ENCODE peak calls at places on chromosomes 12 and 14, in ten cellular contexts. K is IMR-90, X is heart right ventricle, Z is mammary epithelial cell, W is uterus, S is dorsolateral prefrontal cortex, I is astrocyte, F is psoas muscle, E is spleen, Y is adrenal gland. N is an unnamed sample. For H3K27me3, the result is how much of the 10 kb centered on the place peaks cover.

GRCh38 chr12:106227641-106228319 is 20.0 kb downstream of the CKAP4 start:
- DNase-seq in X (no peak), F (no peak), W (no peak), E (peak), Y (no peak), I (no peak), S (no peak), K (no peak), Z (peak), N (no peak)

GRCh38 chr12:68617160-68617926 is 6.6 kb downstream of the RAP1B start:
- DNase-seq in Z (peak), I (peak), X (no peak), F (no peak), Y (no peak), S (no peak), K (peak), W (no peak), E (no peak), N (no peak)

GRCh38 chr12:124390442-124391116 is 95.7 kb downstream of the RFLNA start:
- DNase-seq in I (peak), Y (peak), F (peak), Z (no peak), S (no peak), E (peak), K (peak), X (peak), W (no peak), N (no peak)

GRCh38 chr14:60563113-60563512 is 54.2 kb downstream of the SIX6 start:
- DNase-seq in X (no peak), Y (no peak), W (no peak), Z (no peak), I (peak), E (no peak), K (peak), S (no peak), F (no peak), N (no peak)

GRCh38 chr14:101588990-101589389 is 27.7 kb downstream of the DIO3 start:
- DNase-seq in X (no peak), Y (peak), S (no peak), I (peak), F (no peak), Z (no peak), K (no peak), W (no peak), E (peak), N (no peak)

GRCh38 chr12:46903058-46903457 is 77.3 kb upstream of the SLC38A4 start:
- DNase-seq in E (no peak), I (no peak), X (no peak), S (no peak), Z (no peak), W (no peak), K (no peak), Y (no peak), F (no peak), N (no peak)

GRCh38 chr14:92954933-92955332 is 32.0 kb downstream of the CHGA start:
- DNase-seq in S (no peak), X (no peak), I (no peak), Z (no peak), F (no peak), E (no peak), Y (no peak), W (no peak), K (no peak), N (no peak)

GRCh38 chr14:83300454-83301064 is 1766.9 kb upstream of the SEL1L start:
- DNase-seq in I (peak), Z (peak), E (no peak), W (no peak), S (no peak), X (no peak), K (peak), Y (no peak), F (no peak), N (no peak)

GRCh38 chr12:51751657-51752056 is 96.9 kb downstream of the FIGNL2 start:
- DNase-seq in F (no peak), X (peak), K (peak), Y (peak), I (no peak), Z (no peak), W (no peak), E (no peak), S (no peak), N (no peak)

GRCh38 chr12:104201238-104202001 is 14.2 kb upstream of the TXNRD1 start:
- DNase-seq in S (no peak), I (no peak), Y (peak), W (no peak), X (peak), E (no peak), Z (peak), K (peak), F (no peak), N (no peak)

GRCh38 chr12:65636436-65636835 is 187.8 kb upstream of the HMGA2 start:
- DNase-seq in W (no peak), I (no peak), Y (no peak), E (no peak), Z (no peak), S (no peak), F (no peak), K (no peak), X (no peak), N (no peak)

GRCh38 chr12:20885552-20885951 is 75.0 kb downstream of the SLCO1B3 start:
- DNase-seq in F (no peak), X (no peak), E (no peak), I (no peak), Y (no peak), S (no peak), W (no peak), K (no peak), Z (no peak), N (no peak)

GRCh38 chr14:55366271-55366670 is 45.4 kb downstream of the ATG14 start:
- DNase-seq in E (no peak), F (no peak), I (peak), S (no peak), Y (no peak), Z (peak), K (peak), W (no peak), X (no peak), N (no peak)

GRCh38 chr12:6354539-6355393 is 12.9 kb upstream of the TNFRSF1A start:
- DNase-seq in I (no peak), F (no peak), W (no peak), E (no peak), Y (no peak), K (no peak), Z (no peak), S (no peak), X (no peak), N (no peak)
- TF ChIP-seq CTCF in I (no peak), F (no peak), W (no peak), E (no peak), Y (no peak), K (no peak), Z (no peak), S (no peak), X (no peak), N (no peak)

GRCh38 chr12:132584472-132584871 is 25.9 kb downstream of the LRCOL1 start:
- DNase-seq in E (no peak), Y (no peak), Z (no peak), K (no peak), X (no peak), W (no peak), F (no peak), I (no peak), S (no peak), N (no peak)
- H3K4me3 ChIP-seq in E (no peak), Y (no peak), Z (no peak), K (no peak), X (no peak), W (no peak), F (no peak), I (no peak), S (no peak), N (no peak)

GRCh38 chr14:77140343-77140936 is 1.2 kb downstream of the ZDHHC22 start:
- DNase-seq in Z (no peak), K (no peak), I (no peak), F (no peak), S (no peak), Y (no peak), W (no peak), E (peak), X (no peak), N (no peak)
- H3K27me3 ChIP-seq in Z (under half), K (half or more), I (half or more), F (under half), S (under half), Y (half or more), W (under half), E (half or more), X (half or more), N (half or more)

GRCh38 chr14:102770147-102770909 is 6.9 kb upstream of the TRAF3 start:
- DNase-seq in X (no peak), E (peak), S (no peak), W (no peak), Y (no peak), F (no peak), Z (no peak), I (no peak), K (no peak), N (no peak)

GRCh38 chr14:102774391-102775153 is 2.7 kb upstream of the TRAF3 start:
- DNase-seq in Y (peak), I (peak), W (peak), X (peak), K (peak), Z (peak), F (no peak), E (peak), S (no peak), N (no peak)

GRCh38 chr14:102770910-102771543 is 6.2 kb upstream of the TRAF3 start:
- DNase-seq in Y (no peak), X (no peak), I (no peak), S (no peak), K (no peak), E (peak), F (no peak), Z (no peak), W (no peak), N (no peak)

GRCh38 chr14:102775855-102776760 is 1.1 kb upstream of the TRAF3 start:
- DNase-seq in W (peak), X (peak), I (peak), Y (peak), Z (peak), F (peak), E (peak), K (peak), S (no peak), N (no peak)

DNA sequence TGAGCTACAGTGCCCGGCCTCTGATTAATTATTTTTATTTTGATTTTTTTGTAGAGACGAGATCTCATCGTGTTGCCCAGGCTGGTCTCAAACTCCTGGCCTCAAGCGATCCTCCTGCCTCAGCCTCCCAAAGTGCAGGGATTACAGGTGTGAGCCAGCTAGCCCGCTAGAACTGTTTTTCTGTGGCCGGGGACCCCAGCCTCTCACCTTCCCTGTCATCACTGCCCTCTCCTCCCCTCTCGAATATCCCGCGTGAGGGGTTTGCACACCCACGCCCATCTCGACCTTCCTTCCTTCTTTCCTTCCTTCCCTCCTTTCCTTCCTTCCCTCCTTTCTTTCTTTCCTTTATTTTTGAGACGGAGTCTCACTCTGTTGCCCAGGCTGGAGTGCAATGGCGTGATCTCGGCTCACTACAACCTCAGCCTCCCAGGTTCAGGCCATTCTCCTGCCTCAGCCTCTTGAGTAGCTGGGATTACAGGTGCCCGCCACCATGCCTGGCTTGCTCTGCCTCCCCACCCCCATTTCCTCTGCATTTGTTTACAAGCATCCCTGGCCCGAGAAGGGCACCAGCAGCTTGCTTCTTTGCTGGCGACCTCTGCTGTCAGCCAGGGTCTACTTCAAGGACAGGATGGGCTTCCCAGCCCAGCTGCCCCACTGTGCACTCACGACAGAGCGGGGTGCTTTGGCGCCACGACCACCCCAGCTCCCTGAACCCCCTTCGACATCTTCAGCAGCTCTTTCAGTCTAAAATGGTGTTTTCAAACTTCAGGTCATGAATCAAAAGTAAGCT is 4.3 kb upstream of the TRAF3 start:
- DNase-seq in X (no peak), E (peak), K (no peak), S (no peak), W (no peak), Y (no peak), F (no peak), I (no peak), Z (no peak), N (no peak)
- TF ChIP-seq CTCF in X (no peak), E (no peak), K (peak), S (no peak), W (no peak), Y (no peak), F (no peak), I (no peak), Z (no peak), N (peak)

GRCh38 chr12:120368789-120369475 is at the start of gene MSI1:
- DNase-seq in I (no peak), S (no peak), F (no peak), E (no peak), Y (no peak), X (no peak), Z (no peak), K (no peak), W (no peak), N (no peak)

GRCh38 chr12:120370343-120371243 is 1.6 kb upstream of the MSI1 start:
- DNase-seq in W (no peak), K (no peak), Y (no peak), I (no peak), F (no peak), E (no peak), Z (no peak), X (no peak), S (no peak), N (no peak)

GRCh38 chr12:120367252-120367923 is 1.6 kb downstream of the MSI1 start:
- DNase-seq in Y (no peak), W (no peak), Z (no peak), F (no peak), E (no peak), X (no peak), S (no peak), I (no peak), K (no peak), N (no peak)

GRCh38 chr12:120367924-120368788 is 808 bp downstream of the MSI1 start:
- DNase-seq in Y (no peak), F (peak), W (peak), Z (peak), S (no peak), K (no peak), I (no peak), X (peak), E (no peak), N (no peak)

DNA sequence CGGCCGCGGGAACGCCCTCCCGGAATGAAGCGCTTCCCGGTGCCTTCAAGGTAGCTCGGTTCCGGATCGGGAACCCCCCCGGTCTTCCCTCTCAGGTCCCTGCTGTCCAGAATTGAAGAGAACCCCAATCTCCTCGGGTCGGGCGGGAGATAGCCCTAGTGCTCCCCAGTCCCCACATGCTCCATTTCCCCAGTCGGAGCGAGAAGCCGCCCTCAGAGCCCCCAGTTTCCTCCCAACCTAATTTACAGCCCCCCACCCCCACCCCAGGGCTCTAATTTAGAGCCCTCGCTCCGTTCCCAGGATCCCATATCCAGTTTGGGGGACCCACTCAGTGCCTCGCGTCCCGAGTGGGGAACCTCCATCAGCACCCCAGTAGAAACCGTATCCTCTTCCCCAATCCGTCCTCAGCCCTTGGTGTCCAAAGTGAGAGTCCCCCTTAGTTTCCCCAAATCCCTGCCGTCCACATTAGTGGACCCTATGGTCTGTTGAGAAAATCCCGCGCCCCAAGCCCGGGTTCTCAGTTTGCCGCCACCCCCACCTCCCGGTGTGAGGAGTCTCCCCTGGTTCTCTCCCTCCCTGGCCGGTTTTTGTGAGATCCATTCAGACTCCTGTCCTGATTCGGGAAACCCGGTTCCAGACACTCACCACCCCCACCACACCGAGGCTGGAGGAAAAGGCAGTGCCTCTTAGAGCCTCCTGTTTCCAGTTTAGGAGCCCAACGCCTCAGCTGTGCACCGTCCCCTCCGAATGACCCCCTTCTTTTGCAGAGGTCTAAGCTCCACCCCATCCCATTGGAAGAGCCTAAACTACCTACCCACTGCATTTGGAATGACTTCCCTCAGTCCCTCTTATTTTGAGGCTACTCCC is 745 bp upstream of the MSI1 start:
- DNase-seq in E (no peak), X (no peak), S (no peak), Z (no peak), Y (no peak), F (no peak), W (no peak), I (no peak), K (no peak), N (no peak)
- H3K4me3 ChIP-seq in E (peak), X (peak), S (peak), Z (no peak), Y (no peak), F (peak), W (peak), I (peak), K (no peak), N (peak)

GRCh38 chr14:74241611-74242005 is 2.4 kb downstream of the VSX2 start:
- DNase-seq in I (no peak), F (no peak), K (no peak), W (no peak), E (no peak), Y (no peak), S (no peak), Z (no peak), X (no peak), N (no peak)
- H3K27me3 ChIP-seq in I (half or more), F (half or more), K (half or more), W (under half), E (half or more), Y (half or more), S (under half), Z (half or more), X (half or more), N (half or more)

GRCh38 chr14:89933002-89933401 is 21.5 kb downstream of the EFCAB11 start:
- DNase-seq in Z (no peak), I (no peak), E (no peak), K (no peak), X (no peak), Y (no peak), S (no peak), F (no peak), W (no peak), N (no peak)

GRCh38 chr14:89941830-89942377 is 12.6 kb downstream of the EFCAB11 start:
- DNase-seq in F (no peak), I (no peak), K (no peak), Y (no peak), E (no peak), S (no peak), W (no peak), X (no peak), Z (no peak), N (no peak)

DNA sequence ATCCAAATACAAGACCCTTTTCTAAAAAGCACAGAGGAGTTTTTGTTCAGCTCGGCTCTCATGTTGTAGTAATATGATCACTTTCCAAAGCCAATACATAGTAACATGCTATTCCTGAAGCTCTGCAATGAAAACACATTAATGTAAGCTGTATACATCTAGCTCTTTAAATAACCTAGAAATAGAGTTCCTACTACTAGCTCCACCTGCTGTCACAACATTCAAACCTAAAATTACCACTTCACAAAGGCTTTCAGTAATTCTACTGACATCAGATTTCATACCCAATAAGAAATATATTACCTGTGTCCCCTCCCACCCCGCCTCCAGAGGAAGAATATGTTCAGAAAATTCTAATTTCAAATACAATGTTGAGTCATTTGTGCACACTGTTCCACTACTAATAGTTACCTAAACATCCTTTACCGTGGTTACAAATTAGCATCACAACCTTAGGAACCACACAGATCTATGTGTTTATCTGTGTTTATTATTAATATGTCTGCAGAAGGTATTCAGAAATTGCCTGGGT is 17.8 kb downstream of the EFCAB11 start:
- DNase-seq in X (no peak), E (no peak), F (no peak), I (no peak), Y (no peak), K (no peak), S (no peak), Z (no peak), W (no peak), N (no peak)
- TF ChIP-seq CTCF in X (no peak), E (no peak), F (no peak), I (no peak), Y (no peak), K (peak), S (no peak), Z (no peak), W (no peak), N (no peak)

DNA sequence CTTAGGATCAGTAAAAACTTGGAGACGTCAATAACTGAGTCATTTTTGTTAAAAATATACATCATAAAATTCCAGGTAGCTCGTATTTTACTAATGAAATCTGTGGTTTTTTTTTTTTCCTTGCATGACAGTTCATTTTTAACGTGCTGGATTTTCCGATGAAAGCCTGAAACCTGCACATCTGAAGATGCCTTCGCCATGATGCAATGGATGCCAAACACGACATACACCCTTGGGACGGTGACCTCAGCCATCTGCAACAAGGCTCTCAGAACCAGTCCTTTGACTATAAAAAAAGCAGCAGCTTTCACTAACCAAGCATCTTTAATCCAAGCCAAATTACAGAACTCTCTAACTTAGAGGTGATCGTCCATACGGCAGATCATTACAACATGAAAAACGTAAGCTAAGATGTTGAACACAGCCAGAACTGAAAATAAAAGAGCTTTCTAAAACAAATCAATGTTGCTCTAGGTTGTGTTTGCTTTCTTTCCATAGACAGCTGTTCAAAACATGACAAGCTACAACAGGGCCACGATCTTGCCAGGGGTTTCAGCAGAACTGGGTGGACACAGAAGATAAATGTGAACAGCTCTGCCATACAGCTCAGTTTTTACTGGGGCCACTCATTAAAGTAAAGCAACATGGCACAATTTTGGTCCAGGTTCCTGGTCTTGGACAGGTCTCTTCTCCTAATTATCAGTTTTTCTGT is 7.8 kb downstream of the NIN start:
- DNase-seq in Y (no peak), E (no peak), X (no peak), W (no peak), I (no peak), F (peak), S (no peak), Z (no peak), K (no peak), N (no peak)
- H3K4me3 ChIP-seq in Y (no peak), E (no peak), X (peak), W (no peak), I (no peak), F (peak), S (no peak), Z (no peak), K (no peak), N (no peak)

N was measured in kidney epithelial cell.